ENCODE peak calls at places on chromosomes 12 and 14, in eight cellular contexts. O is CD8-positive, alpha-beta memory T cell; Y is GM23338; F is upper lobe of left lung; A is naive thymus-derived CD4-positive, alpha-beta T cell; S is effector memory CD4-positive, alpha-beta T cell; B is left ventricle myocardium inferior; K is endothelial cell of umbilical vein. T is an unnamed sample.

GRCh38 chr12:2811791-2812190 is 677 bp upstream of the ITFG2 start:
- DNase-seq in K (no peak), A (no peak), B (no peak), S (no peak), O (no peak), Y (no peak), F (no peak), T (no peak)

GRCh38 chr12:107461222-107461980 is 224.2 kb upstream of the PWP1 start:
- DNase-seq in Y (no peak), K (no peak), O (no peak), F (no peak), B (no peak), A (no peak), S (no peak), T (peak; percentile 83)

GRCh38 chr14:105395538-105395854 is 2.8 kb upstream of the TEX22 start:
- DNase-seq in F (peak; percentile 74), K (no peak), A (no peak), O (no peak), S (no peak), Y (no peak), B (no peak), T (no peak)

GRCh38 chr14:23259412-23259811 is 21.7 kb downstream of the RNF212B start:
- DNase-seq in K (no peak), Y (no peak), S (no peak), O (no peak), F (no peak), B (no peak), A (no peak), T (no peak)

GRCh38 chr12:110574044-110574443 is 9.1 kb downstream of the PPTC7 start:
- DNase-seq in K (no peak), Y (no peak), A (no peak), B (no peak), O (no peak), S (no peak), F (no peak), T (no peak)

GRCh38 chr12:74538491-74539258 is 1.0 kb downstream of the ATXN7L3B start:
- DNase-seq in F (peak; percentile 10), K (peak; percentile 20), A (no peak), O (peak; percentile 36), S (peak; percentile 21), B (no peak), Y (no peak), T (no peak)

GRCh38 chr12:59660148-59660547 is 64.3 kb downstream of the SLC16A7 start:
- DNase-seq in O (no peak), B (no peak), K (no peak), A (no peak), F (no peak), Y (no peak), S (no peak), T (no peak)

GRCh38 chr12:53804429-53804828 is 52.6 kb upstream of the CISTR start:
- DNase-seq in K (no peak), Y (no peak), O (no peak), S (no peak), B (no peak), F (no peak), A (no peak), T (no peak)

GRCh38 chr14:31286456-31287293 is 79.1 kb upstream of the HECTD1 start:
- DNase-seq in Y (peak; percentile 57), K (no peak), F (no peak), B (no peak), S (no peak), A (no peak), O (no peak), T (no peak)

GRCh38 chr14:64760916-64761315 is 56.7 kb downstream of the PLEKHG3 start:
- DNase-seq in A (no peak), Y (no peak), K (no peak), O (no peak), F (no peak), S (no peak), B (no peak), T (no peak)

GRCh38 chr14:67964391-67964812 is 144.8 kb downstream of the RAD51B start:
- DNase-seq in O (no peak), A (no peak), S (no peak), K (no peak), Y (no peak), B (no peak), F (no peak), T (no peak)

GRCh38 chr12:130537051-130537450 is 179.0 kb downstream of the RIMBP2 start:
- DNase-seq in K (no peak), Y (no peak), S (no peak), A (no peak), O (no peak), F (no peak), B (no peak), T (no peak)

GRCh38 chr12:101824831-101825230 is 5.9 kb downstream of the GNPTAB start:
- DNase-seq in Y (peak; percentile 50), S (no peak), K (no peak), A (no peak), O (no peak), F (no peak), B (no peak), T (no peak)

GRCh38 chr12:49962861-49963765 is 1.4 kb downstream of the AQP5 start:
- DNase-seq in K (peak; percentile 57), A (no peak), B (peak; percentile 71), O (no peak), F (peak; percentile 91), S (no peak), Y (no peak), T (no peak)

GRCh38 chr14:24232645-24233537 is at the start of gene GMPR2:
- DNase-seq in Y (peak; percentile 94), F (peak; percentile 90), B (no peak), K (no peak), O (no peak), A (peak; percentile 33), S (no peak), T (no peak)

GRCh38 chr12:112166051-112167015 is 41.0 kb downstream of the TRAFD1 start:
- DNase-seq in K (no peak), A (no peak), B (no peak), O (no peak), Y (no peak), F (no peak), S (no peak), T (no peak)
- H3K36me3 ChIP-seq in K (no peaks in the 10 kb centered on the region), A (no peaks in the 10 kb centered on the region), B (peaks cover 60% of the 10 kb centered on the region), O (no peaks in the 10 kb centered on the region), Y (no peaks in the 10 kb centered on the region), F (peaks cover 10% of the 10 kb centered on the region), S (no peaks in the 10 kb centered on the region), T (peaks cover 5% of the 10 kb centered on the region)

GRCh38 chr14:21405097-21405496 is 21.3 kb upstream of the SUPT16H start:
- DNase-seq in S (no peak), F (no peak), A (no peak), K (peak; percentile 80), B (no peak), O (no peak), Y (no peak), T (no peak)

GRCh38 chr14:21395450-21395849 is 11.6 kb upstream of the SUPT16H start:
- DNase-seq in Y (no peak), O (no peak), S (no peak), K (no peak), B (no peak), A (no peak), F (no peak), T (no peak)

GRCh38 chr14:21398901-21399300 is 15.1 kb upstream of the SUPT16H start:
- DNase-seq in Y (no peak), S (no peak), K (no peak), B (no peak), O (no peak), A (no peak), F (no peak), T (no peak)

GRCh38 chr14:21399311-21399870 is 15.6 kb upstream of the SUPT16H start:
- DNase-seq in O (no peak), S (no peak), A (no peak), K (no peak), Y (no peak), B (no peak), F (no peak), T (no peak)
- H3K36me3 ChIP-seq in O (peaks cover 77% of the 10 kb centered on the region), S (peaks cover 86% of the 10 kb centered on the region), A (peaks cover 48% of the 10 kb centered on the region), K (peaks cover 63% of the 10 kb centered on the region), Y (peaks cover 100% of the 10 kb centered on the region), B (peaks cover 100% of the 10 kb centered on the region), F (peaks cover 80% of the 10 kb centered on the region), T (peaks cover 92% of the 10 kb centered on the region)

GRCh38 chr12:120504587-120504986 is 8.7 kb downstream of the DYNLL1 start:
- DNase-seq in B (no peak), A (no peak), Y (peak; percentile 37), F (no peak), O (no peak), S (no peak), K (no peak), T (no peak)
- H3K36me3 ChIP-seq in B (peaks cover 77% of the 10 kb centered on the region), A (peaks cover 5% of the 10 kb centered on the region), Y (peaks cover 20% of the 10 kb centered on the region), F (peaks cover 14% of the 10 kb centered on the region), O (peaks cover 21% of the 10 kb centered on the region), S (peaks cover 22% of the 10 kb centered on the region), K (no peaks in the 10 kb centered on the region), T (peaks cover 6% of the 10 kb centered on the region)

GRCh38 chr12:25755681-25756260 is 202.7 kb upstream of the LMNTD1 start:
- DNase-seq in A (no peak), Y (no peak), O (no peak), B (no peak), S (no peak), F (no peak), K (no peak), T (peak; percentile 52)
- H3K36me3 ChIP-seq in A (no peaks in the 10 kb centered on the region), Y (no peaks in the 10 kb centered on the region), O (no peaks in the 10 kb centered on the region), B (no peaks in the 10 kb centered on the region), S (no peaks in the 10 kb centered on the region), F (no peaks in the 10 kb centered on the region), K (no peaks in the 10 kb centered on the region), T (no peaks in the 10 kb centered on the region)

DNA sequence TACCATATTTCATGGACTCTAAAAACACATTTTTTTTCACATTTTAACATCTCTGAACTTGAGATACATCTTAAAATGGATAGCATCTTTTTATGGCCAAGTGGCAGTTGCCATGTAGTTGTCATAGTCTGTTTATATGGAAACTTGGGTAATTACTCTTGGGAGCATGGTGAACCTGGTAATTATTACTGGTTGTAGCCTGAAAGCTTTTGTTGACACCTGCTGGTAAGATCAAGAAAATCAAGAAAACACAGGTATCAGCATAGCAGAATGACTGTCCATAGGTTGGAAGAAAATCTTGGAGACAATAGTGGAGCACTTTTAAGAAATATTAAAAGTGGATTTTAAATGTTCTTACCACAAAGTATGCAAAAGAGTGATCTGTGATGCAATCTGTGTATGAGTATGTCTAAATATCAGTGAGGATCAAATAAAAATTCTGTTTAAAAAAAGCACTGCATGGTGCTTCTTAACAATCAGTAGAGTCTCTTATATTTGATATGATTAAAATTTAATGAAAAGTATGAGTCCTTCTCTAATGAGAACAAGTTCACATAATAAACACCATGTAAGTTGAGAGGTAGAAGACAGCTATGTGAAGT is 44.2 kb downstream of the TTC8 start:
- DNase-seq in S (no peak), Y (peak; percentile 33), K (peak; percentile 32), O (no peak), A (no peak), F (no peak), B (no peak), T (no peak)
- H3K36me3 ChIP-seq in S (no peaks in the 10 kb centered on the region), Y (no peaks in the 10 kb centered on the region), K (no peaks in the 10 kb centered on the region), O (no peaks in the 10 kb centered on the region), A (no peaks in the 10 kb centered on the region), F (no peaks in the 10 kb centered on the region), B (peaks cover 18% of the 10 kb centered on the region), T (peaks cover 8% of the 10 kb centered on the region)

GRCh38 chr14:94897583-94897982 is 127.7 kb upstream of the GSC start:
- DNase-seq in Y (no peak), F (no peak), S (no peak), K (no peak), O (no peak), B (no peak), A (no peak), T (no peak)
- H3K36me3 ChIP-seq in Y (no peaks in the 10 kb centered on the region), F (no peaks in the 10 kb centered on the region), S (no peaks in the 10 kb centered on the region), K (no peaks in the 10 kb centered on the region), O (no peaks in the 10 kb centered on the region), B (no peaks in the 10 kb centered on the region), A (no peaks in the 10 kb centered on the region), T (no peaks in the 10 kb centered on the region)